ENCODE peak calls at places on chromosomes 1 and 21, in four cellular contexts. T, Y, G and D are unnamed samples.

GRCh38 chr21:35825370-35825769 is 235.0 kb downstream of the SETD4 start:
- DNase-seq in T (no peak), Y (no peak), G (no peak), D (no peak)

GRCh38 chr1:204714861-204715511 is 29.4 kb upstream of the LRRN2 start:
- DNase-seq in T (no peak), Y (no peak), G (peak), D (no peak)

GRCh38 chr1:239833709-239834108 is 258.0 kb upstream of the FMN2 start:
- DNase-seq in T (no peak), Y (no peak), G (no peak), D (no peak)

GRCh38 chr1:234538930-234539649 is 60.1 kb upstream of the TARBP1 start:
- DNase-seq in T (no peak), Y (no peak), G (peak), D (no peak)

GRCh38 chr1:175901076-175901475 is 157.7 kb upstream of the TNR start:
- DNase-seq in T (no peak), Y (no peak), G (no peak), D (no peak)

GRCh38 chr1:90746857-90747256 is 29.8 kb upstream of the BARHL2 start:
- DNase-seq in T (no peak), Y (no peak), G (no peak), D (no peak)

GRCh38 chr1:32743380-32744062 is 41.0 kb upstream of the SYNC start:
- DNase-seq in T (no peak), Y (no peak), G (no peak), D (peak)

GRCh38 chr1:158087320-158087927 is 93.3 kb upstream of the CD1D start:
- DNase-seq in T (peak), Y (no peak), G (peak), D (no peak)

GRCh38 chr1:92804721-92805169 is 19.8 kb upstream of the EVI5 start:
- DNase-seq in T (peak), Y (no peak), G (peak), D (peak)

GRCh38 chr1:56803561-56804156 is 15.5 kb downstream of the FYB2 start:
- DNase-seq in T (no peak), Y (no peak), G (peak), D (peak)

GRCh38 chr1:106836708-106837107 is 219.8 kb upstream of the PRMT6 start:
- DNase-seq in T (no peak), Y (no peak), G (no peak), D (no peak)

GRCh38 chr21:27734146-27734545 is 767.3 kb upstream of the ADAMTS5 start:
- DNase-seq in T (no peak), Y (no peak), G (no peak), D (no peak)

GRCh38 chr1:214453109-214453722 is 98.2 kb downstream of the PTPN14 start:
- DNase-seq in T (no peak), Y (no peak), G (no peak), D (no peak)

GRCh38 chr1:234246638-234247116 is 126.6 kb upstream of the COA6 start:
- DNase-seq in T (no peak), Y (no peak), G (no peak), D (no peak)

GRCh38 chr1:16239972-16240491 is 3.0 kb upstream of the CPLANE2 start:
- DNase-seq in T (no peak), Y (no peak), G (no peak), D (no peak)

GRCh38 chr1:16236495-16237342 is at the start of gene CPLANE2:
- DNase-seq in T (peak), Y (peak), G (peak), D (peak)

GRCh38 chr1:16235347-16235746 is 1.6 kb downstream of the CPLANE2 start:
- DNase-seq in T (no peak), Y (no peak), G (no peak), D (no peak)

GRCh38 chr1:16236091-16236494 is 890 bp downstream of the CPLANE2 start:
- DNase-seq in T (no peak), Y (no peak), G (no peak), D (peak)

GRCh38 chr1:16237343-16237830 is 404 bp upstream of the CPLANE2 start:
- DNase-seq in T (no peak), Y (no peak), G (no peak), D (no peak)
- H3K4me3 ChIP-seq in T (peak), Y (peak), G (peak), D (no peak)

GRCh38 chr1:5125208-5125607 is 470.8 kb downstream of the AJAP1 start:
- DNase-seq in T (no peak), Y (no peak), G (no peak), D (no peak)
- TF ChIP-seq CTCF in T (no peak), Y (no peak), G (no peak), D (no peak)

GRCh38 chr1:236687273-236687672 is 974 bp downstream of the ACTN2 start:
- DNase-seq in T (no peak), Y (no peak), G (peak), D (no peak)

GRCh38 chr1:236685917-236686814 is at the start of gene ACTN2:
- DNase-seq in T (peak), Y (peak), G (peak), D (peak)

GRCh38 chr1:236688705-236689104 is 2.4 kb downstream of the ACTN2 start:
- DNase-seq in T (no peak), Y (no peak), G (peak), D (no peak)

GRCh38 chr1:236686815-236687160 is 489 bp downstream of the ACTN2 start:
- DNase-seq in T (no peak), Y (peak), G (peak), D (no peak)

GRCh38 chr1:236685205-236685916 is 938 bp upstream of the ACTN2 start:
- DNase-seq in T (no peak), Y (no peak), G (no peak), D (no peak)
- H3K4me3 ChIP-seq in T (peak), Y (no peak), G (no peak), D (no peak)

GRCh38 chr1:102628008-102628736 is 480.1 kb downstream of the COL11A1 start:
- DNase-seq in T (peak), Y (no peak), G (no peak), D (no peak)

GRCh38 chr1:102630041-102630440 is 478.3 kb downstream of the COL11A1 start:
- DNase-seq in T (no peak), Y (no peak), G (no peak), D (no peak)

DNA sequence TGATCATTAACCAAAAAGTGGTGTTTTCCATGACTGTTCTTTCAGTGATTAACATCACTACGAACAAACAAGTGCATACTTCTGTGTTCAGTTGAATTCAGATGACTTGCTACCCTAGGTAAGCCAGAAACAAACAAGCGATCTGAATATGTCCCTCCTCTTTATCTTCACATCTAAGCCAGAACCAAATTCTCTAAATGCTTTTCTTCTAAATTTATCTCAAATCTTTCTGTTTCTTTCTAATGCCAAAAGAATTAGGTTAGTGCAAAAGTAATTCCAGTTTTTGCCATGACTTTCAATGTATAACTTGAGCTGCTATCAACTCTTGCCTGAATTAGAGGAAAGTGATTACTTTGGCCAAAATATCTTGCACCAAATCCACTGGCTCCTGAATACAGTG is 481.2 kb downstream of the COL11A1 start:
- DNase-seq in T (no peak), Y (no peak), G (no peak), D (no peak)
- TF ChIP-seq CTCF in T (no peak), Y (no peak), G (no peak), D (no peak)

GRCh38 chr21:41680444-41681335 is 86.2 kb downstream of the RIPK4 start:
- DNase-seq in T (no peak), Y (peak), G (no peak), D (no peak)
- H3K4me3 ChIP-seq in T (no peak), Y (no peak), G (no peak), D (no peak)

GRCh38 chr21:45405271-45405818 is 380 bp downstream of the COL18A1 start:
- DNase-seq in T (no peak), Y (peak), G (peak), D (peak)

GRCh38 chr21:45407629-45408247 is 2.8 kb downstream of the COL18A1 start:
- DNase-seq in T (no peak), Y (peak), G (no peak), D (peak)

GRCh38 chr21:45408271-45408791 is 3.4 kb downstream of the COL18A1 start:
- DNase-seq in T (no peak), Y (peak), G (no peak), D (no peak)

GRCh38 chr21:45405819-45406762 is 1.1 kb downstream of the COL18A1 start:
- DNase-seq in T (no peak), Y (peak), G (peak), D (no peak)

GRCh38 chr21:45406801-45407628 is 2.0 kb downstream of the COL18A1 start:
- DNase-seq in T (no peak), Y (peak), G (peak), D (peak)
- TF ChIP-seq CTCF in T (no peak), Y (no peak), G (peak), D (no peak)

GRCh38 chr1:210758761-210759160 is 375.2 kb downstream of the KCNH1 start:
- DNase-seq in T (no peak), Y (no peak), G (no peak), D (no peak)
- H3K4me3 ChIP-seq in T (no peak), Y (no peak), G (no peak), D (no peak)